ENCODE peak calls at places on chromosomes 16 and 17, in four cellular contexts. J is pancreas, Z is stomach, M is colonic mucosa. Q is an unnamed sample.

GRCh38 chr17:59607061-59607460 is 12.6 kb upstream of the CLTC start:
- DNase-seq in J (no peak), Z (no peak), M (no peak), Q (no peak)

GRCh38 chr16:57628008-57628781 is at the start of gene ADGRG1:
- DNase-seq in J (peak; percentile 45), Z (peak; percentile 72), M (peak; percentile 52), Q (peak; percentile 70)

GRCh38 chr17:40190197-40191021 is 13.1 kb downstream of the RAPGEFL1 start:
- DNase-seq in J (no peak), Z (no peak), M (no peak), Q (no peak)

GRCh38 chr17:82204831-82205719 is 7.6 kb downstream of the CCDC57 start:
- DNase-seq in J (no peak), Z (no peak), M (no peak), Q (no peak)

GRCh38 chr16:75265911-75266701 is 14.7 kb upstream of the BCAR1 start:
- DNase-seq in J (peak; percentile 76), Z (peak; percentile 89), M (peak; percentile 66), Q (peak; percentile 37)

GRCh38 chr17:1137465-1137894 is 42.3 kb downstream of the ABR start:
- DNase-seq in J (peak; percentile 22), Z (no peak), M (peak; percentile 80), Q (no peak)

GRCh38 chr17:11535231-11535630 is 63.0 kb upstream of the DNAH9 start:
- DNase-seq in J (no peak), Z (no peak), M (peak; percentile 8), Q (no peak)

GRCh38 chr16:52573365-52574104 is 26.6 kb upstream of the TOX3 start:
- DNase-seq in J (peak; percentile 48), Z (peak; percentile 57), M (peak; percentile 83), Q (peak; percentile 19)

GRCh38 chr17:3887811-3888210 is 5.0 kb downstream of the CAMKK1 start:
- DNase-seq in J (no peak), Z (no peak), M (no peak), Q (no peak)

GRCh38 chr16:12311887-12312286 is 335.4 kb downstream of the SNX29 start:
- DNase-seq in J (no peak), Z (no peak), M (no peak), Q (no peak)

GRCh38 chr17:80908776-80909175 is 82.9 kb upstream of the CHMP6 start:
- DNase-seq in J (no peak), Z (no peak), M (no peak), Q (no peak)

GRCh38 chr16:21194771-21195301 is 16.5 kb downstream of the ZP2 start:
- DNase-seq in J (no peak), Z (no peak), M (no peak), Q (no peak)

GRCh38 chr17:44967026-44967906 is 837 bp downstream of the C1QL1 start:
- DNase-seq in J (no peak), Z (no peak), M (no peak), Q (no peak)

GRCh38 chr16:57380671-57381462 is 8.6 kb downstream of the CX3CL1 start:
- DNase-seq in J (no peak), Z (no peak), M (no peak), Q (no peak)

GRCh38 chr16:13896543-13897182 is 23.3 kb upstream of the ERCC4 start:
- DNase-seq in J (no peak), Z (no peak), M (no peak), Q (no peak)

GRCh38 chr17:46003907-46004748 is 5.1 kb downstream of the STH start:
- DNase-seq in J (peak; percentile 91), Z (peak; percentile 84), M (peak; percentile 75), Q (peak; percentile 36)

GRCh38 chr17:79441607-79442006 is 169.2 kb downstream of the RBFOX3 start:
- DNase-seq in J (no peak), Z (no peak), M (no peak), Q (no peak)

GRCh38 chr16:24125199-24125598 is 130.9 kb upstream of the CACNG3 start:
- DNase-seq in J (no peak), Z (no peak), M (no peak), Q (no peak)

GRCh38 chr16:87330646-87331045 is 13.5 kb upstream of the C16orf95 start:
- DNase-seq in J (no peak), Z (no peak), M (no peak), Q (no peak)

GRCh38 chr16:30928390-30928789 is 5.0 kb downstream of the FBXL19 start:
- DNase-seq in J (no peak), Z (no peak), M (no peak), Q (no peak)

GRCh38 chr17:5282639-5283217 is 644 bp downstream of the RABEP1 start:
- DNase-seq in J (peak; percentile 21), Z (no peak), M (peak; percentile 29), Q (no peak)

GRCh38 chr16:70688266-70688742 is 2.5 kb upstream of the MTSS2 start:
- DNase-seq in J (no peak), Z (peak; percentile 57), M (peak; percentile 58), Q (peak; percentile 63)

GRCh38 chr17:21209511-21210175 is 4.3 kb downstream of the TMEM11 start:
- DNase-seq in J (peak; percentile 58), Z (peak; percentile 80), M (peak; percentile 82), Q (peak; percentile 88)

GRCh38 chr16:48000622-48001021 is 155.2 kb downstream of the ABCC12 start:
- DNase-seq in J (no peak), Z (no peak), M (no peak), Q (no peak)

GRCh38 chr16:53822936-53823529 is 119.1 kb downstream of the FTO start:
- DNase-seq in J (no peak), Z (no peak), M (no peak), Q (no peak)

GRCh38 chr17:11140501-11140900 is 100.5 kb upstream of the SHISA6 start:
- DNase-seq in J (no peak), Z (no peak), M (no peak), Q (peak; percentile 13)

GRCh38 chr17:49241040-49241439 is 10.5 kb upstream of the PHOSPHO1 start:
- DNase-seq in J (no peak), Z (no peak), M (no peak), Q (no peak)

GRCh38 chr17:55304171-55304859 is 39.6 kb downstream of the HLF start:
- DNase-seq in J (no peak), Z (no peak), M (no peak), Q (no peak)

GRCh38 chr17:32111141-32111771 is 31.0 kb upstream of the RHOT1 start:
- DNase-seq in J (no peak), Z (peak; percentile 61), M (peak; percentile 39), Q (peak; percentile 32)

GRCh38 chr17:29037739-29038465 is 5.0 kb upstream of the PIPOX start:
- DNase-seq in J (no peak), Z (no peak), M (no peak), Q (no peak)

GRCh38 chr16:71337631-71338030 is 20.9 kb upstream of the CALB2 start:
- DNase-seq in J (no peak), Z (no peak), M (no peak), Q (no peak)

GRCh38 chr17:62931101-62931500 is 34.9 kb upstream of the TANC2 start:
- DNase-seq in J (no peak), Z (no peak), M (no peak), Q (no peak)

GRCh38 chr16:56294599-56294998 is 103.3 kb downstream of the GNAO1 start:
- DNase-seq in J (no peak), Z (no peak), M (no peak), Q (no peak)

GRCh38 chr17:43608313-43608712 is 53.4 kb downstream of the MEOX1 start:
- DNase-seq in J (no peak), Z (no peak), M (no peak), Q (no peak)

GRCh38 chr16:10518479-10519041 is 61.8 kb downstream of the EMP2 start:
- DNase-seq in J (no peak), Z (no peak), M (no peak), Q (no peak)

DNA sequence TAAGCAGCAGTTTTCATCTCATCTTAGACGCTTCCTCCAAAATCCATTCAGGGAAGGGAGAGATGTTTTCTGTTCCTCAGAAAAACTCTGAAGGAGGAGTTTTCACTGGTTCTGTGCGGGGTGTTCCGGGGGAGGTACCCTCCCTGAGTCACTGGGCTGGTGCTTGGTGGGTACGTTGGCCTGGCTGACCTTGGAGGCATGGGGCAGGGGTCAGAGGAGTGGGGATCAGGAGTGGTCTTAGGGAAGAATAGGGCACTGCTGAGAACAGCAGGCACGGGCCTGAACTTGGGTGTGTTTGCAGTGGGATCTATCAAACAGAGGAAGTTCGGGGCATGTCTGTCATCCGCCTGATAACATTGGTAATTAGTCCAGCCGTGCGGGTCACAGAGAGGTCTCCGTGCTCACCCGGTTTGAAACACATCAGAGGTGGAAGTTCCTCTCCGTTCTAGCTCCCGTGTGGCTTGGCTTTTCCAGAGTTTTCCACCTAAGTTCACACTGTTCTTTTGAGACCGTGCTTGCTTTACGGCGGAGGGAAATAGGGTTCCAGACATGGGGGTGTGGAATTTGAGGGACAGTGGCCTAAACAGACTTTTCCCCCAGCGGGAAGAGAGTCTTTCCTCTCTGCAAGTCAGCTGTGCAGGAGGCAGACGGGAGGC is 59.7 kb upstream of the CIBAR2 start:
- DNase-seq in J (no peak), Z (no peak), M (no peak), Q (no peak)
- H3K27ac ChIP-seq in J (no peak overlapping the region), Z (peak overlapping the region; percentile 44), M (peak overlapping the region; percentile 3), Q (no peak overlapping the region)

GRCh38 chr17:56868716-56869115 is 34.8 kb downstream of the DGKE start:
- DNase-seq in J (no peak), Z (no peak), M (no peak), Q (no peak)

GRCh38 chr17:56866076-56866475 is 32.1 kb downstream of the DGKE start:
- DNase-seq in J (no peak), Z (no peak), M (no peak), Q (no peak)

GRCh38 chr17:56863974-56864373 is 30.0 kb downstream of the DGKE start:
- DNase-seq in J (no peak), Z (no peak), M (no peak), Q (no peak)

GRCh38 chr17:56867948-56868376 is 34.0 kb downstream of the DGKE start:
- DNase-seq in J (no peak), Z (no peak), M (no peak), Q (peak; percentile 21)

DNA sequence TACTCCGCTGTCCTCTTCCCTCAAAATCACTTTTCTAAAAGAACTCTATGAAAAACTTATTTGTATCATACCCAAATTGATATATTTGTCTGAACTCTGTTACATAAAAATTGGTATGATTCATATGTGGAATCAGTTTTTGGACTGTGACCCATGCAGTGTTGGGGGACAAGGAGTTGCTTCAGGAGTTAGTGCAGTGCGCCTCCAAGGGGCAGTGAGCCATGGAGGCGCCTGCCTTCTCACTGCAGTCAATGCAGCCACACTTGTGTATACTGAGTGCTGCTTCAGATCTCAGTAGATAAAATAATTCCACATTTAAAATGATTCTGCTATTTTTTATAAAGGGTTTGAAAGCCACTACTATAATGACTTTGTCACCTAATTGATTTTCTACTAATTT is 32.5 kb downstream of the DGKE start:
- DNase-seq in J (no peak), Z (no peak), M (no peak), Q (no peak)
- TF ChIP-seq CTCF in J (no peak), Z (no peak), M (no peak), Q (no peak)

GRCh38 chr16:67298277-67298676 is 18.9 kb downstream of the PLEKHG4 start:
- DNase-seq in J (no peak), Z (no peak), M (no peak), Q (no peak)

GRCh38 chr16:67296422-67296821 is 17.1 kb downstream of the PLEKHG4 start:
- DNase-seq in J (no peak), Z (no peak), M (no peak), Q (no peak)

GRCh38 chr16:67291461-67291860 is 12.1 kb downstream of the PLEKHG4 start:
- DNase-seq in J (no peak), Z (no peak), M (no peak), Q (no peak)

GRCh38 chr16:67294171-67294757 is 14.9 kb downstream of the PLEKHG4 start:
- DNase-seq in J (no peak), Z (no peak), M (no peak), Q (no peak)

GRCh38 chr16:67294927-67295326 is 15.6 kb downstream of the PLEKHG4 start:
- DNase-seq in J (no peak), Z (no peak), M (no peak), Q (no peak)
- H3K27ac ChIP-seq in J (no peak overlapping the region), Z (no peak overlapping the region), M (no peak overlapping the region), Q (no peak overlapping the region)

GRCh38 chr16:66662445-66663194 is 33.9 kb downstream of the CMTM4 start:
- DNase-seq in J (no peak), Z (no peak), M (no peak), Q (no peak)
- TF ChIP-seq CTCF in J (no peak), Z (peak; percentile 47), M (peak; percentile 32), Q (peak; percentile 47)

Q was measured in prostate gland.